ENCODE peak calls at places on chromosomes 13 and 19, in six cellular contexts. A is thyroid gland; Q is GM23338; B is T-helper 2 cell treated with Interferon-gamma antibody and Interleukin-4, amounts not matched to agents 5 μg/mL and 100 μg/mL, for 36 hours; T is breast epithelium; Y is left ventricle myocardium inferior. G is an unnamed sample.

GRCh38 chr13:79671420-79671819 is 190.5 kb downstream of the NDFIP2 start:
- DNase-seq in Y (no peak), B (no peak), A (no peak), Q (no peak), T (no peak), G (no peak)

GRCh38 chr19:50669319-50670101 is 20.3 kb downstream of the C19orf81 start:
- DNase-seq in B (peak), T (no peak), Q (peak), A (peak), Y (no peak), G (peak)

GRCh38 chr13:31045621-31046081 is 113.2 kb downstream of the TEX26 start:
- DNase-seq in A (peak), Q (no peak), B (peak), Y (no peak), T (no peak), G (no peak)

GRCh38 chr19:12872941-12873890 is 8.0 kb downstream of the DNASE2 start:
- DNase-seq in Q (peak), Y (no peak), T (peak), B (peak), A (peak), G (peak)

GRCh38 chr19:4441994-4442845 is 15.4 kb downstream of the UBXN6 start:
- DNase-seq in Q (no peak), Y (no peak), B (no peak), T (no peak), A (no peak), G (no peak)

GRCh38 chr13:44854264-44855060 is 134.8 kb downstream of the NUFIP1 start:
- DNase-seq in A (peak), Y (peak), Q (no peak), B (no peak), T (no peak), G (peak)

GRCh38 chr19:13172335-13173128 is 22.3 kb downstream of the IER2 start:
- DNase-seq in Y (peak), Q (no peak), T (peak), B (peak), A (peak), G (peak)

GRCh38 chr19:21474671-21475181 is 30.7 kb upstream of the ZNF429 start:
- DNase-seq in Y (peak), T (peak), Q (peak), A (peak), B (peak), G (peak)

GRCh38 chr13:32117696-32118095 is 86.1 kb downstream of the FRY start:
- DNase-seq in A (peak), Q (no peak), B (no peak), T (no peak), Y (peak), G (no peak)

GRCh38 chr13:41304551-41304950 is 6.5 kb upstream of the NAA16 start:
- DNase-seq in Q (no peak), B (no peak), A (no peak), Y (no peak), T (no peak), G (no peak)

GRCh38 chr19:55206664-55207500 is 2.4 kb downstream of the PTPRH start:
- DNase-seq in Q (peak), B (peak), T (peak), Y (peak), A (peak), G (peak)

GRCh38 chr13:24127116-24127631 is 33.3 kb upstream of the SPATA13 start:
- DNase-seq in Q (no peak), A (no peak), T (no peak), B (peak), Y (no peak), G (no peak)

GRCh38 chr19:47427241-47428176 is 8.2 kb upstream of the MEIS3 start:
- DNase-seq in A (peak), Y (peak), Q (peak), B (peak), T (peak), G (peak)

GRCh38 chr19:46471116-46471733 is at the start of gene PNMA8A:
- DNase-seq in Q (peak), A (peak), T (peak), Y (peak), B (no peak), G (peak)

GRCh38 chr13:59823495-59823894 is 340.2 kb downstream of the DIAPH3 start:
- DNase-seq in Y (no peak), A (no peak), T (no peak), Q (no peak), B (no peak), G (no peak)

GRCh38 chr13:113624235-113624587 is 33.8 kb downstream of the ATP4B start:
- DNase-seq in Q (no peak), Y (no peak), B (no peak), T (no peak), A (no peak), G (no peak)

GRCh38 chr19:18311495-18311894 is 11.4 kb downstream of the LSM4 start:
- DNase-seq in B (no peak), Y (no peak), T (no peak), Q (no peak), A (no peak), G (no peak)

GRCh38 chr13:33275916-33276315 is 9.6 kb downstream of the STARD13 start:
- DNase-seq in A (no peak), Q (no peak), Y (no peak), B (no peak), T (no peak), G (no peak)